ENCODE peak calls at places on chromosomes 7 and 10, in seven cellular contexts. I is heart right ventricle, M is fibroblast of the aortic adventitia, H is mesothelial cell of epicardium, Q is fibroblast of lung, X is GM10248, V is GM13977. P is an unnamed sample.

GRCh38 chr7:114412548-114412947 is 2.1 kb upstream of the FOXP2 start:
- DNase-seq in M (no peak), I (no peak), X (no peak), V (no peak), H (no peak), Q (no peak), P (no peak)

GRCh38 chr10:28997736-28998135 is 291.1 kb upstream of the LYZL1 start:
- DNase-seq in M (peak), V (no peak), H (no peak), Q (peak), X (no peak), I (no peak), P (no peak)

GRCh38 chr10:12010353-12010752 is 32.3 kb downstream of the UPF2 start:
- DNase-seq in V (no peak), X (no peak), I (no peak), Q (no peak), H (no peak), M (no peak), P (no peak)

GRCh38 chr10:94036664-94037033 is 42.9 kb downstream of the PLCE1 start:
- DNase-seq in V (no peak), Q (no peak), X (no peak), H (no peak), I (no peak), M (no peak), P (no peak)

GRCh38 chr10:22427101-22427500 is 81.8 kb downstream of the SPAG6 start:
- DNase-seq in X (no peak), Q (peak), H (no peak), V (no peak), M (peak), I (no peak), P (no peak)

GRCh38 chr7:112298543-112299100 is 92.1 kb downstream of the ZNF277 start:
- DNase-seq in X (no peak), I (no peak), Q (no peak), M (no peak), H (no peak), V (no peak), P (no peak)

GRCh38 chr10:131971591-131971990 is 10.1 kb downstream of the BNIP3 start:
- DNase-seq in H (no peak), I (no peak), M (no peak), V (no peak), Q (no peak), X (no peak), P (no peak)

GRCh38 chr7:114087674-114088539 is 169.1 kb upstream of the PPP1R3A start:
- DNase-seq in V (no peak), X (no peak), Q (no peak), M (no peak), I (no peak), H (no peak), P (no peak)

GRCh38 chr10:72291019-72291532 is 17.4 kb downstream of the DDIT4 start:
- DNase-seq in I (no peak), V (no peak), M (no peak), H (no peak), X (no peak), Q (no peak), P (no peak)

GRCh38 chr10:58653139-58653538 is 140.5 kb downstream of the BICC1 start:
- DNase-seq in V (no peak), X (no peak), M (peak), H (no peak), Q (peak), I (no peak), P (no peak)

GRCh38 chr10:67296926-67297325 is 371.1 kb downstream of the LRRTM3 start:
- DNase-seq in M (no peak), I (no peak), H (no peak), X (no peak), V (no peak), Q (no peak), P (no peak)

GRCh38 chr10:66045859-66046258 is 880.0 kb upstream of the LRRTM3 start:
- DNase-seq in V (no peak), X (no peak), H (no peak), Q (no peak), M (no peak), I (no peak), P (no peak)

GRCh38 chr10:14040787-14041631 is 289.7 kb downstream of the FRMD4A start:
- DNase-seq in I (no peak), V (no peak), Q (no peak), M (peak), H (no peak), X (no peak), P (no peak)

GRCh38 chr7:45911311-45911710 is 9.8 kb downstream of the IGFBP3 start:
- DNase-seq in V (no peak), M (no peak), X (no peak), Q (no peak), I (no peak), H (no peak), P (no peak)

GRCh38 chr7:1883834-1884582 is 213.9 kb downstream of the ELFN1 start:
- DNase-seq in X (no peak), Q (no peak), V (no peak), M (no peak), I (no peak), H (no peak), P (no peak)

GRCh38 chr7:101321491-101322401 is at the start of gene IFT22:
- DNase-seq in V (peak), H (peak), Q (peak), X (peak), I (peak), M (peak), P (peak)
- TF ChIP-seq CTCF in V (peak), H (no peak), Q (peak), X (peak), I (peak), M (peak), P (no peak)

GRCh38 chr7:18165176-18165575 is 137.5 kb upstream of the PRPS1L1 start:
- DNase-seq in V (no peak), Q (no peak), H (no peak), I (no peak), X (no peak), M (peak), P (no peak)
- TF ChIP-seq CTCF in V (no peak), Q (no peak), H (no peak), I (no peak), X (no peak), M (no peak), P (no peak)

GRCh38 chr7:51354434-51354833 is 37.8 kb upstream of the COBL start:
- DNase-seq in I (no peak), M (no peak), H (no peak), X (no peak), V (no peak), Q (no peak), P (no peak)

GRCh38 chr7:51352174-51353145 is 35.9 kb upstream of the COBL start:
- DNase-seq in Q (no peak), V (no peak), H (no peak), I (no peak), X (no peak), M (no peak), P (no peak)

GRCh38 chr7:51356849-51357516 is 40.4 kb upstream of the COBL start:
- DNase-seq in V (no peak), H (no peak), Q (no peak), X (no peak), M (no peak), I (no peak), P (no peak)

GRCh38 chr7:51357821-51358220 is 41.2 kb upstream of the COBL start:
- DNase-seq in X (no peak), I (no peak), M (no peak), Q (no peak), V (no peak), H (no peak), P (no peak)

GRCh38 chr7:51354897-51355296 is 38.3 kb upstream of the COBL start:
- DNase-seq in Q (no peak), I (no peak), H (no peak), V (no peak), X (no peak), M (no peak), P (no peak)
- TF ChIP-seq CTCF in Q (no peak), I (no peak), H (no peak), V (peak), X (peak), M (no peak), P (no peak)

GRCh38 chr7:105745681-105746330 is 130.6 kb downstream of the ATXN7L1 start:
- DNase-seq in M (no peak), V (no peak), I (no peak), H (no peak), X (no peak), Q (no peak), P (no peak)
- TF ChIP-seq CTCF in M (no peak), V (no peak), I (no peak), H (no peak), X (no peak), Q (no peak), P (no peak)

GRCh38 chr7:158443014-158443687 is 144.5 kb downstream of the PTPRN2 start:
- DNase-seq in H (no peak), M (no peak), I (no peak), X (no peak), V (no peak), Q (no peak), P (no peak)
- TF ChIP-seq CTCF in H (no peak), M (no peak), I (no peak), X (no peak), V (no peak), Q (no peak), P (no peak)

GRCh38 chr10:35928760-35929159 is 286.7 kb upstream of the FZD8 start:
- DNase-seq in V (no peak), H (no peak), Q (no peak), M (no peak), X (no peak), I (no peak), P (no peak)
- TF ChIP-seq CTCF in V (no peak), H (no peak), Q (no peak), M (no peak), X (no peak), I (no peak), P (no peak)

GRCh38 chr10:97714401-97715258 is 1.1 kb downstream of the MARVELD1 start:
- DNase-seq in X (peak), Q (peak), V (peak), H (peak), I (peak), M (peak), P (no peak)
- TF ChIP-seq CTCF in X (no peak), Q (no peak), V (no peak), H (no peak), I (no peak), M (no peak), P (no peak)

GRCh38 chr10:71218046-71218832 is 5.9 kb downstream of the UNC5B start:
- DNase-seq in X (no peak), V (no peak), Q (peak), I (no peak), M (peak), H (no peak), P (no peak)
- TF ChIP-seq CTCF in X (no peak), V (no peak), Q (no peak), I (no peak), M (no peak), H (no peak), P (no peak)

DNA sequence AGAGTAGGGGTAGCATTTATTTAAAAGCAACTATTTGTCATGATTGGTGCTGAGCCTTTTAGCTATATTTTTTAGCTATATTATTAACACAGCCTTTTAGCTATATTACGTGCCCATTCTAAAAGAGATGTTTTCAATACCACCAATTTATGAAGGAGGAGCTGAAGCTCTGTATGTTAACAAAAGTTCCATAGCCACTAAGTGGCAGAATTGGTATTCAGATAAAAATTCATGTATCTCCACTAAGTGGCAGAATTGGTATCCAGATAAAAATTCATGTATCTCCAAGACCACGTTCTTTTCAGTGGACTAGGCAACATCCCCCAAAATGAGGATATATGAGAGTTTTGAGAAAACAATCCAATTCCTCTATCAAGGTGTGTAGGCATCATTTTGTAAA is 268.6 kb downstream of the HGF start:
- DNase-seq in H (no peak), V (no peak), M (peak), X (no peak), Q (peak), I (no peak), P (no peak)
- TF ChIP-seq CTCF in H (no peak), V (no peak), M (peak), X (peak), Q (no peak), I (peak), P (no peak)